ENCODE peak calls at places on chromosome 19, in eight cellular contexts. Y is HCT116, X is SK-N-SH, V is endothelial cell of umbilical vein, G is GM12878, Q is HepG2, Z is K562, H is H1. T is an unnamed sample.

GRCh38 chr19:40348961-40349507 is 539 bp downstream of the PLD3 start:
- DNase-seq in Q (peak; percentile 8), H (no peak), Y (peak; percentile 28), Z (peak; percentile 52), X (peak; percentile 68), V (peak; percentile 55), G (no peak), T (no peak)

GRCh38 chr19:15304140-15304705 is 28.1 kb downstream of the BRD4 start:
- DNase-seq in V (no peak), X (peak; percentile 62), Z (no peak), G (no peak), H (no peak), Y (no peak), Q (peak; percentile 58), T (no peak)

GRCh38 chr19:46603752-46604241 is 2.7 kb downstream of the CALM3 start:
- DNase-seq in Q (no peak), H (no peak), G (no peak), Z (no peak), X (peak; percentile 42), V (no peak), Y (no peak), T (no peak)

GRCh38 chr19:33465371-33465770 is 56.2 kb downstream of the PEPD start:
- DNase-seq in Q (no peak), Y (no peak), Z (no peak), V (no peak), H (no peak), G (no peak), X (no peak), T (no peak)

GRCh38 chr19:55216461-55217198 is 7.3 kb upstream of the PTPRH start:
- DNase-seq in G (no peak), V (peak; percentile 97), Q (peak; percentile 96), H (peak; percentile 84), X (peak; percentile 91), Z (peak; percentile 99), Y (peak; percentile 100), T (peak; percentile 39)

GRCh38 chr19:15456871-15457700 is 7.3 kb downstream of the RASAL3 start:
- DNase-seq in X (no peak), G (no peak), Y (peak; percentile 27), V (no peak), Q (no peak), H (peak; percentile 74), Z (peak; percentile 39), T (no peak)

GRCh38 chr19:46515879-46516350 is 20.2 kb upstream of the PNMA8B start:
- DNase-seq in Y (no peak), X (peak; percentile 77), V (peak; percentile 31), Z (peak; percentile 58), G (no peak), Q (peak; percentile 23), H (no peak), T (no peak)

GRCh38 chr19:13154911-13155471 is 4.8 kb downstream of the IER2 start:
- DNase-seq in X (peak; percentile 61), Y (peak; percentile 91), G (no peak), Z (peak; percentile 73), Q (peak; percentile 75), H (no peak), V (peak; percentile 62), T (no peak)

GRCh38 chr19:5953034-5953589 is 24.8 kb downstream of the RANBP3 start:
- DNase-seq in V (peak; percentile 31), G (no peak), Y (no peak), X (no peak), H (no peak), Z (no peak), Q (no peak), T (no peak)

GRCh38 chr19:28289294-28290063 is 923.5 kb downstream of the UQCRFS1 start:
- DNase-seq in G (no peak), Q (no peak), Y (no peak), X (peak; percentile 18), H (no peak), V (peak; percentile 37), Z (no peak), T (no peak)

GRCh38 chr19:19133985-19134384 is 4.3 kb downstream of the TMEM161A start:
- DNase-seq in G (no peak), Y (no peak), Z (no peak), V (no peak), Q (no peak), X (no peak), H (no peak), T (no peak)

GRCh38 chr19:5578094-5578846 is 10.5 kb upstream of the TINCR start:
- DNase-seq in X (peak; percentile 95), Y (no peak), G (no peak), Q (peak; percentile 38), H (no peak), V (peak; percentile 38), Z (peak; percentile 78), T (no peak)

GRCh38 chr19:30089086-30089665 is 147.1 kb downstream of the URI1 start:
- DNase-seq in Q (no peak), H (no peak), G (no peak), V (no peak), Y (no peak), X (no peak), Z (no peak), T (no peak)

GRCh38 chr19:38277549-38277948 is 13.2 kb downstream of the SPINT2 start:
- DNase-seq in G (no peak), V (no peak), Q (no peak), Y (no peak), X (no peak), H (no peak), Z (no peak), T (no peak)

GRCh38 chr19:44021221-44021620 is 4.0 kb upstream of the ZNF222 start:
- DNase-seq in V (no peak), X (no peak), Y (no peak), Q (no peak), G (no peak), Z (no peak), H (no peak), T (no peak)

GRCh38 chr19:10353793-10354391 is 14.5 kb upstream of the ICAM3 start:
- DNase-seq in X (peak; percentile 77), G (no peak), Y (peak; percentile 32), Q (no peak), V (peak; percentile 33), H (peak; percentile 91), Z (peak; percentile 84), T (no peak)

DNA sequence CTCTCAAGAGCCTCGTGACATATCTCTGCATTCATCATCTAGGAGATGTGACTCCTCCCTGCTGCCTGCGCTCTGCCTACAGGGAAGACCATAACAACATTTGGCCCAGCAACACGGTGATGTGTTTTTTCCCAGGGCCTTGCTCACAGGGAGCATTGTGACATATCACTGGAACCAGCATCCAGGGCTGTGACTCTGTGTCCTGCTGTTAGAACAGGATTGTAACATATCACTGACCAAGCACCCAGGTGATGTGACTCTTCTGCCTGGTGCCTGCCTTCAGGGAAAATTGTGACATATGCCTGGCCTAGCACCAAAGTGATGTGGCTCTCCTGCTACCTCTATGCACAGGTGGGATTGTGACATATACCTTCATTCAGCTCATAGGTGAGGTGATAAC is 79.4 kb upstream of the ZNF43 start:
- DNase-seq in Q (no peak), X (no peak), V (no peak), G (no peak), Z (no peak), Y (no peak), H (no peak), T (no peak)
- H3K4me3 ChIP-seq in Q (no peak overlapping the region), X (no peak overlapping the region), V (no peak overlapping the region), G (no peak overlapping the region), Z (no peak overlapping the region), Y (no peak overlapping the region), H (no peak overlapping the region), T (no peak overlapping the region)

GRCh38 chr19:16671652-16672274 is 10.8 kb downstream of the TMEM38A start:
- DNase-seq in Y (no peak), G (no peak), Z (no peak), H (no peak), V (no peak), X (no peak), Q (no peak), T (no peak)
- TF ChIP-seq POLR2AphosphoS5 in Y (no peak), G (no peak), Z (no peak), H (no peak), V (no peak), X (no peak), Q (no peak), T (no peak)

GRCh38 chr19:42249149-42249750 is 5.7 kb downstream of the ERF start:
- DNase-seq in Q (no peak), H (no peak), X (no peak), G (no peak), Y (no peak), Z (no peak), V (no peak), T (no peak)

GRCh38 chr19:42246143-42246868 is 3.9 kb upstream of the GSK3A start:
- DNase-seq in Y (no peak), H (no peak), Z (peak; percentile 65), V (peak; percentile 72), X (peak; percentile 74), Q (no peak), G (no peak), T (no peak)

GRCh38 chr19:42246869-42247630 is 4.6 kb upstream of the GSK3A start:
- DNase-seq in G (no peak), Y (no peak), H (no peak), V (no peak), X (no peak), Q (no peak), Z (peak; percentile 40), T (no peak)

GRCh38 chr19:42248270-42249148 is 6.1 kb upstream of the GSK3A start:
- DNase-seq in V (no peak), Q (no peak), H (no peak), Y (no peak), Z (no peak), G (no peak), X (no peak), T (no peak)

DNA sequence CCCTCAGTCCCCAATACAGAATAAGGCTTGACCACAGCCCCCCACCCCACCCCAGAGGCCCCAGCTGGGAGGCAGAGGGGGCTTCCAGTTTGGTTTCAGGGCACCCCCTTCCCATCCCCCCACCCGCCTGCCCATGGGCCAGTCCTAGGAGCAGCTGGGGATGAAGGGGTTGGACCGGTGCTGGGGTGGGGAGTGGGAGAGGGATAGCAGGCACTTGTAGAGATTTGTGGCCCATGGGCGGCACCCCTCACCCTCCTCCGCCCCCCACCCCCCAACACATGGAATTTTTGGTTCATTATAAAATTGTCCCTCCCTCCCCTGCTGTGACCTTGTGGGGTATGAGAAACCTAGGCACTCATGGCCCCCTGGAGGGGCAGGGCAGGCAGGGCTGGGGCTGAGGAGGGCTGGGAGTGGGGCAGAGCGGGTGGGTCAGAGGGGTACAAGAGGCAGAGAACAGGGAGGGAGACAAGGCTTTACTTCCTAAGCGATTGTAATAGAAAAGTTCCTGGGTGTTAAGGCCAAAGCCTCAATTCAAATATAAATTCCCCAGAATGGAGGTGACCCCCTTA is 5.3 kb upstream of the GSK3A start:
- DNase-seq in Y (no peak), V (no peak), G (no peak), H (no peak), X (no peak), Q (no peak), Z (no peak), T (no peak)
- H3K9ac ChIP-seq in Y (no peak overlapping the region), V (no peak overlapping the region), G (no peak overlapping the region), H (no peak overlapping the region), X (no peak overlapping the region), Q (no peak overlapping the region), Z (no peak overlapping the region), T (no peak overlapping the region)

DNA sequence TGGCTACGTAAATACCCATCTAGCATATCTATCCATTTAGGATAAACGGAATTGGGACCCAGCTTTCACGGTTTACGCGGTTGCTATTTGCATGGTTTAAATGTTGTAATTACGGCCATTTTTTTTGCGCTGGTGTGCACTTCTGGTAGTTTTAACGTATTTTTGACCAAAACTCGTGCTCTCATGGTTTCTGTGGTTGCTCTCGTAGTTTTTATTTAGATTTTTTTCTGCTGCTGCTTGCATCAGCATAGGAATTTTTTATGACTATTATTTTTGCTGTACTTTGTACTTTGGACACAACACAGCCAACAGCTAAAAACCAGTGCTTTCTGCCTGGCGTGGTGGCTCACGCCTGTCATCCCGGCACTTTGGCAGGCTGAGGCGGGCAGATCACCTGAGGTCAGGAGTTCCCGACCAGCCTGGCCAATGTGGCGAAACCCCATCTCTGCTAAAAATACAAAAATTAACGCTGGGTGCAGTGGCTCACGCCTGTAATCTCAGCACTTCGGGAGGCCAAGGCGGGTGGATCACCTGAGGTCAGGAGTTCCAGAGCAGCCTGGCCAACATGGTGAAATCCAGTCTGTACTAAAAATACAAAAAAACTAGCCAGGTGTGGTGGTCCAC is 32.6 kb downstream of the TIMM13 start:
- DNase-seq in Y (no peak), Z (no peak), Q (peak; percentile 76), X (no peak), V (no peak), H (no peak), G (peak; percentile 38), T (no peak)
- H3K4me3 ChIP-seq in Y (no peak overlapping the region), Z (no peak overlapping the region), Q (peak overlapping the region; percentile 66), X (no peak overlapping the region), V (no peak overlapping the region), H (no peak overlapping the region), G (peak overlapping the region; percentile 49), T (peak overlapping the region; percentile 62)

T was measured in SK-N-MC.